ENCODE peak calls at places on chromosomes 12 and 14, in five cellular contexts. G, K, E, L and H are unnamed samples.

GRCh38 chr12:77493311-77493710 is 337.4 kb upstream of the NAV3 start:
- DNase-seq in K (no peak), G (peak; percentile 4), L (no peak), E (no peak), H (no peak)

GRCh38 chr12:117850048-117850447 is 118.7 kb downstream of the KSR2 start:
- DNase-seq in K (peak; percentile 69), L (no peak), G (peak; percentile 51), E (peak; percentile 47), H (peak; percentile 38)

GRCh38 chr12:45775465-45775864 is 46.0 kb downstream of the ARID2 start:
- DNase-seq in G (no peak), L (no peak), E (no peak), K (no peak), H (no peak)

GRCh38 chr12:129028824-129029223 is 175.5 kb downstream of the GLT1D1 start:
- DNase-seq in G (no peak), L (no peak), K (no peak), E (no peak), H (no peak)

GRCh38 chr12:95143784-95144205 is 70.4 kb upstream of the NR2C1 start:
- DNase-seq in L (no peak), K (no peak), E (peak; percentile 16), G (no peak), H (no peak)

GRCh38 chr12:46483572-46484395 is 111.2 kb upstream of the SLC38A2 start:
- DNase-seq in K (peak; percentile 41), E (peak; percentile 31), L (no peak), G (peak; percentile 37), H (no peak)

GRCh38 chr14:65824285-65824977 is 411.9 kb downstream of the FUT8 start:
- DNase-seq in E (peak; percentile 72), K (peak; percentile 85), G (peak; percentile 66), L (peak; percentile 53), H (peak; percentile 43)

GRCh38 chr14:82075566-82075965 is 541.9 kb upstream of the SEL1L start:
- DNase-seq in E (no peak), L (no peak), G (no peak), K (peak; percentile 85), H (no peak)

GRCh38 chr12:10753066-10753465 is 29.9 kb upstream of the YBX3 start:
- DNase-seq in L (no peak), K (peak; percentile 10), E (peak; percentile 45), G (peak; percentile 59), H (peak; percentile 83)

GRCh38 chr14:82313889-82314288 is 780.2 kb upstream of the SEL1L start:
- DNase-seq in G (no peak), L (no peak), K (peak; percentile 23), E (no peak), H (no peak)

GRCh38 chr12:93847517-93848452 is 170.6 kb downstream of the CRADD start:
- DNase-seq in K (no peak), E (no peak), G (no peak), L (no peak), H (no peak)

GRCh38 chr12:114649585-114649984 is 34.4 kb downstream of the TBX3 start:
- DNase-seq in L (no peak), G (no peak), K (no peak), E (no peak), H (no peak)

GRCh38 chr12:88665051-88665450 is 84.8 kb upstream of the KITLG start:
- DNase-seq in E (peak; percentile 61), L (no peak), G (peak; percentile 21), K (no peak), H (no peak)

GRCh38 chr14:92472860-92473259 is 40.7 kb upstream of the RIN3 start:
- DNase-seq in E (no peak), L (no peak), K (no peak), G (no peak), H (peak; percentile 43)

GRCh38 chr14:100774164-100774537 is 47.5 kb downstream of the DLK1 start:
- DNase-seq in E (no peak), K (no peak), L (no peak), G (no peak), H (no peak)

GRCh38 chr14:30621354-30621953 is 665 bp upstream of the SCFD1 start:
- DNase-seq in E (no peak), G (peak; percentile 39), K (peak; percentile 10), L (no peak), H (no peak)

GRCh38 chr14:52443506-52443905 is 108.8 kb downstream of the TXNDC16 start:
- DNase-seq in L (no peak), E (no peak), G (no peak), K (no peak), H (no peak)

GRCh38 chr14:82778008-82778407 is 1244.4 kb upstream of the SEL1L start:
- DNase-seq in L (no peak), G (no peak), K (no peak), E (no peak), H (no peak)

GRCh38 chr12:107549786-107550480 is 135.7 kb upstream of the PWP1 start:
- DNase-seq in G (no peak), K (peak; percentile 61), E (no peak), L (no peak), H (no peak)

GRCh38 chr12:124422570-124423523 is 128.0 kb downstream of the RFLNA start:
- DNase-seq in K (peak; percentile 89), E (peak; percentile 98), G (peak; percentile 94), L (no peak), H (peak; percentile 44)

GRCh38 chr14:38367922-38368321 is 112.0 kb upstream of the CLEC14A start:
- DNase-seq in K (no peak), L (no peak), E (no peak), G (no peak), H (no peak)

GRCh38 chr14:57066887-57067513 is 201.7 kb downstream of the EXOC5 start:
- DNase-seq in L (no peak), E (peak; percentile 7), G (no peak), K (peak; percentile 65), H (peak; percentile 9)

GRCh38 chr14:91554535-91555332 is 44.6 kb upstream of the PPP4R3A start:
- DNase-seq in K (peak; percentile 85), G (no peak), E (no peak), L (no peak), H (no peak)

GRCh38 chr12:91331371-91331770 is 148.8 kb upstream of the DCN start:
- DNase-seq in L (no peak), E (no peak), G (no peak), K (no peak), H (peak; percentile 33)

GRCh38 chr12:104521731-104522130 is 65.0 kb downstream of the CHST11 start:
- DNase-seq in K (no peak), L (no peak), G (peak; percentile 26), E (peak; percentile 14), H (no peak)

GRCh38 chr12:113899844-113900471 is 66.2 kb downstream of the RBM19 start:
- DNase-seq in L (no peak), E (no peak), G (no peak), K (no peak), H (peak; percentile 54)

GRCh38 chr14:101928415-101928841 is 35.9 kb upstream of the DYNC1H1 start:
- DNase-seq in L (no peak), K (no peak), G (no peak), E (no peak), H (no peak)

GRCh38 chr14:53022593-53022992 is 71.7 kb upstream of the FERMT2 start:
- DNase-seq in E (no peak), L (no peak), G (peak; percentile 84), K (no peak), H (peak; percentile 67)

GRCh38 chr12:89783321-89784060 is 74.9 kb upstream of the ATP2B1 start:
- DNase-seq in E (peak; percentile 12), K (peak; percentile 44), G (peak; percentile 51), L (no peak), H (no peak)

GRCh38 chr14:49893309-49894213 is 679 bp downstream of the ARF6 start:
- DNase-seq in L (peak; percentile 55), G (peak; percentile 38), E (no peak), K (peak; percentile 78), H (no peak)

GRCh38 chr14:61538464-61539022 is 156.8 kb upstream of the HIF1A start:
- DNase-seq in G (no peak), K (no peak), L (no peak), E (no peak), H (no peak)

GRCh38 chr12:40942326-40942725 is 245.8 kb upstream of the PDZRN4 start:
- DNase-seq in L (no peak), E (peak; percentile 34), G (peak; percentile 3), K (peak; percentile 14), H (peak; percentile 50)

GRCh38 chr12:116735951-116736599 is 1.8 kb downstream of the SPRING1 start:
- DNase-seq in E (no peak), K (peak; percentile 84), G (no peak), L (no peak), H (no peak)

GRCh38 chr14:69270795-69271708 is 11.1 kb downstream of the GALNT16 start:
- DNase-seq in G (peak; percentile 53), L (no peak), E (peak; percentile 42), K (no peak), H (no peak)